ENCODE peak calls at places on chromosomes 16 and 17, in seven cellular contexts. Y is colonic mucosa, U is heart left ventricle, V is cardiac muscle cell, F is uterus, S is esophagus squamous epithelium, T is hepatocyte. A is an unnamed sample. For H3K4me1 and H3K36me3, the result is how much of the 10 kb centered on the place peaks cover.

GRCh38 chr17:10169274-10169673 is 29.1 kb downstream of the GAS7 start:
- DNase-seq in Y (no peak), U (no peak), V (no peak), F (no peak), S (no peak), T (no peak), A (no peak)

GRCh38 chr16:81277681-81278080 is 37.1 kb upstream of the GAN start:
- DNase-seq in Y (peak), U (no peak), V (no peak), F (no peak), S (no peak), T (peak), A (peak)

GRCh38 chr16:49471038-49471727 is 97.6 kb downstream of the C16orf78 start:
- DNase-seq in Y (peak), U (no peak), V (no peak), F (peak), S (no peak), T (no peak), A (no peak)

GRCh38 chr17:18031955-18032354 is 7.0 kb downstream of the ATPAF2 start:
- DNase-seq in Y (no peak), U (no peak), V (peak), F (no peak), S (no peak), T (no peak), A (no peak)

GRCh38 chr16:1105888-1106620 is 10.0 kb upstream of the C1QTNF8 start:
- DNase-seq in Y (peak), U (peak), V (peak), F (peak), S (no peak), T (peak), A (peak)

GRCh38 chr16:14088155-14088753 is 17.1 kb downstream of the MRTFB start:
- DNase-seq in Y (no peak), U (peak), V (peak), F (no peak), S (no peak), T (peak), A (peak)

GRCh38 chr17:311119-311848 is 41.3 kb downstream of the RPH3AL start:
- DNase-seq in Y (no peak), U (peak), V (no peak), F (no peak), S (no peak), T (no peak), A (no peak)

GRCh38 chr17:27568811-27569210 is 62.2 kb upstream of the LGALS9 start:
- DNase-seq in Y (no peak), U (no peak), V (no peak), F (no peak), S (no peak), T (no peak), A (no peak)

GRCh38 chr17:34579017-34579946 is at the start of gene TMEM132E:
- DNase-seq in Y (peak), U (peak), V (peak), F (no peak), S (no peak), T (peak), A (no peak)

GRCh38 chr17:61411944-61412859 is 12.6 kb downstream of the TBX2 start:
- DNase-seq in Y (peak), U (peak), V (peak), F (peak), S (no peak), T (peak), A (peak)

GRCh38 chr17:34269969-34270368 is at the start of gene CCL7:
- DNase-seq in Y (no peak), U (no peak), V (peak), F (no peak), S (no peak), T (no peak), A (no peak)

GRCh38 chr17:27760069-27760885 is 40.1 kb downstream of the NOS2 start:
- DNase-seq in Y (peak), U (peak), V (peak), F (peak), S (no peak), T (peak), A (peak)

GRCh38 chr16:28087675-28088285 is 24.3 kb upstream of the GSG1L start:
- DNase-seq in Y (no peak), U (no peak), V (no peak), F (no peak), S (no peak), T (no peak), A (no peak)

GRCh38 chr17:18129041-18129502 is 20.5 kb downstream of the MYO15A start:
- DNase-seq in Y (peak), U (no peak), V (peak), F (no peak), S (no peak), T (no peak), A (no peak)

GRCh38 chr17:81057079-81057730 is 22.3 kb downstream of the BAIAP2 start:
- DNase-seq in Y (peak), U (peak), V (peak), F (peak), S (no peak), T (peak), A (peak)

GRCh38 chr16:49620868-49621239 is 235.1 kb downstream of the ZNF423 start:
- DNase-seq in Y (no peak), U (no peak), V (peak), F (peak), S (no peak), T (peak), A (no peak)

GRCh38 chr17:37483311-37484039 is 6.2 kb upstream of the DUSP14 start:
- DNase-seq in Y (no peak), U (peak), V (peak), F (peak), S (no peak), T (peak), A (no peak)

GRCh38 chr17:57668332-57668731 is 76.8 kb downstream of the CCDC182 start:
- DNase-seq in Y (peak), U (no peak), V (no peak), F (no peak), S (no peak), T (no peak), A (no peak)

GRCh38 chr17:65592131-65592965 is 30.9 kb upstream of the AXIN2 start:
- DNase-seq in Y (no peak), U (no peak), V (no peak), F (no peak), S (no peak), T (no peak), A (no peak)

GRCh38 chr17:43366809-43367587 is 31.8 kb upstream of the ARL4D start:
- DNase-seq in Y (no peak), U (no peak), V (peak), F (peak), S (no peak), T (no peak), A (no peak)

GRCh38 chr16:89261691-89262563 is 44.4 kb downstream of the ZNF778 start:
- DNase-seq in Y (no peak), U (no peak), V (no peak), F (no peak), S (no peak), T (no peak), A (no peak)

GRCh38 chr16:89256651-89257254 is 39.2 kb downstream of the ZNF778 start:
- DNase-seq in Y (peak), U (peak), V (peak), F (no peak), S (no peak), T (peak), A (peak)

GRCh38 chr16:89257757-89258465 is 40.4 kb downstream of the ZNF778 start:
- DNase-seq in Y (no peak), U (no peak), V (no peak), F (no peak), S (no peak), T (no peak), A (no peak)

GRCh38 chr16:89253548-89254287 is 36.2 kb downstream of the ZNF778 start:
- DNase-seq in Y (no peak), U (no peak), V (no peak), F (no peak), S (no peak), T (no peak), A (no peak)

GRCh38 chr16:89257281-89257731 is 39.8 kb downstream of the ZNF778 start:
- DNase-seq in Y (no peak), U (no peak), V (peak), F (no peak), S (no peak), T (no peak), A (peak)
- H3K4me3 ChIP-seq in Y (peak), U (peak), V (peak), F (no peak), S (peak), T (no peak), A (peak)

GRCh38 chr16:68090526-68090925 is 5.4 kb downstream of the NFATC3 start:
- DNase-seq in Y (no peak), U (no peak), V (no peak), F (no peak), S (no peak), T (no peak), A (no peak)
- H3K4me1 ChIP-seq in Y (under half), U (half or more), V (under half), F (under half), S (half or more), T (under half), A (under half)

GRCh38 chr16:21217121-21217520 is 5.7 kb upstream of the ZP2 start:
- DNase-seq in Y (no peak), U (no peak), V (no peak), F (no peak), S (no peak), T (no peak), A (no peak)
- H3K36me3 ChIP-seq in Y (under half), U (under half), V (under half), F (under half), S (under half), T (under half), A (under half)

DNA sequence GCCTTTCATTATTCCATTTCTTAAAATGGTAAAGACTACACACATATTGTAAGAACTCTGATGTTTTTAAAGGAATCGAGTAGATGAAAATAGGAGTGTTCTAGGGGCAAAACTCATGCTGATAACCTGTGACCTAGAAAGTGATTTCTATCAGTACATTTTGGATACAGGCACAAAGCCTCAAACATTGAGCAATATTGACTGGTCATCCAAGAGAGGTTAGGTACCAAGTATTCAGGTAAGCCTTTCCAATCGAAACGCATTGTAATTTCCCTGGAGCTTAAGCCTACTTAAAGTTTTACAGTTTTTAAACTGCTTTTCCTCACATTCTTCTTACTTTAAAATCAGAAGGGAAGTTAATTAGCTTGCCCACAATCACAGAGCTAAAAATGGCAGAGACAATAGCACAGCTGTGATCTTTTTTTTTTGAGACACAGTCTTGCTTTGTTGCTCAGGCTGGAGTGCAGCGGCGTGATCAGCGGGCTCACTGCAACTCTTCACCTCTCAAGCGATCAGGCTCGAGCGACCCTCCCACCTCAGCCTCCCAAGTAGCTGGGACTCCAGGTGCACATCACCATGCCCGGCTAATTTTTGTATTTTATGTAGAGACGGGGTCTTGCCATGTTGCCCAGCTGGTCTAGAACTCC is 3.3 kb downstream of the GOT2 start:
- DNase-seq in Y (no peak), U (no peak), V (no peak), F (no peak), S (no peak), T (no peak), A (no peak)
- H3K4me3 ChIP-seq in Y (no peak), U (no peak), V (no peak), F (no peak), S (no peak), T (no peak), A (no peak)

GRCh38 chr16:15752717-15753488 is 102.9 kb downstream of the NDE1 start:
- DNase-seq in Y (no peak), U (no peak), V (no peak), F (no peak), S (no peak), T (no peak), A (no peak)
- H3K4me1 ChIP-seq in Y (under half), U (under half), V (under half), F (under half), S (under half), T (under half), A (under half)

GRCh38 chr16:31464781-31465260 is 5.5 kb downstream of the ARMC5 start:
- DNase-seq in Y (no peak), U (no peak), V (no peak), F (no peak), S (no peak), T (no peak), A (no peak)
- H3K36me3 ChIP-seq in Y (under half), U (under half), V (under half), F (under half), S (under half), T (under half), A (under half)

GRCh38 chr17:50101346-50102163 is 6.4 kb downstream of the PDK2 start:
- DNase-seq in Y (peak), U (peak), V (peak), F (peak), S (no peak), T (peak), A (no peak)
- H3K4me3 ChIP-seq in Y (no peak), U (no peak), V (no peak), F (no peak), S (no peak), T (no peak), A (no peak)

GRCh38 chr17:47744168-47745036 is 11.4 kb downstream of the TBX21 start:
- DNase-seq in Y (no peak), U (no peak), V (no peak), F (no peak), S (no peak), T (no peak), A (peak)
- H3K4me1 ChIP-seq in Y (under half), U (under half), V (under half), F (under half), S (under half), T (under half), A (under half)

GRCh38 chr16:70572050-70572925 is 48.7 kb downstream of the SF3B3 start:
- DNase-seq in Y (no peak), U (no peak), V (peak), F (no peak), S (no peak), T (no peak), A (no peak)

GRCh38 chr16:70570967-70571570 is 47.5 kb downstream of the SF3B3 start:
- DNase-seq in Y (no peak), U (no peak), V (no peak), F (no peak), S (no peak), T (no peak), A (no peak)

GRCh38 chr16:70572926-70573270 is 49.3 kb downstream of the SF3B3 start:
- DNase-seq in Y (no peak), U (no peak), V (no peak), F (no peak), S (no peak), T (no peak), A (no peak)

GRCh38 chr16:70569752-70570151 is 46.1 kb downstream of the SF3B3 start:
- DNase-seq in Y (no peak), U (no peak), V (no peak), F (no peak), S (no peak), T (no peak), A (no peak)

DNA sequence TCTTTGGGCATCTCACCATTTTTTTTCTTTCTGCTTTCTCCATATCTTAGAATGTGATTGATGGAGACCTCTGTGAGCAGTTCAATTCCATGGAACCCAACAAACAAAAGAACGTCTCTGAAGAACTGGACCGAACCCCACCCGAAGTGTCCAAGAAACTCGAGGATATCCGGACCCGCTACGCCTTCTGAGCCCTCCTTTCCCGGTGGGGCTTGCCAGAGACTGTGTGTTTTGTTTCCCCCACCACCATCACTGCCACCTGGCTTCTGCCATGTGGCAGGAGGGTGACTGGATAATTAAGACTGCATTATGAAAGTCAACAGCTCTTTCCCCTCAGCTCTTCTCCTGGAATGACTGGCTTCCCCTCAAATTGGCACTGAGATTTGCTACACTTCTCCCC is 48.0 kb downstream of the SF3B3 start:
- DNase-seq in Y (no peak), U (no peak), V (no peak), F (no peak), S (no peak), T (no peak), A (peak)
- H3K36me3 ChIP-seq in Y (under half), U (half or more), V (half or more), F (under half), S (half or more), T (under half), A (under half)